ENCODE peak calls at places on chromosomes 16 and 17, in seven cellular contexts. N is body of pancreas, G is esophagus squamous epithelium, Q is dorsolateral prefrontal cortex, Y is thoracic aorta, K is PC-9, P is SK-N-SH. F is an unnamed sample.

GRCh38 chr17:66839616-66840015 is 4.7 kb downstream of the CACNG5 start:
- DNase-seq in Y (no peak), K (no peak), Q (no peak), P (no peak), G (no peak), N (no peak), F (no peak)

GRCh38 chr17:82709676-82710498 is 6.6 kb upstream of the FN3KRP start:
- DNase-seq in Q (no peak), G (no peak), K (no peak), P (no peak), N (no peak), Y (no peak), F (no peak)

GRCh38 chr16:88591577-88592021 is 21.4 kb downstream of the ZC3H18 start:
- DNase-seq in G (peak; percentile 27), Q (no peak), K (no peak), Y (no peak), P (no peak), N (no peak), F (no peak)

GRCh38 chr16:30658731-30659506 is 688 bp downstream of the FBRS start:
- DNase-seq in Q (peak; percentile 94), P (peak; percentile 87), N (peak; percentile 75), G (peak; percentile 93), K (no peak), Y (peak; percentile 85), F (peak; percentile 80)

GRCh38 chr16:4420703-4421102 is 4.3 kb upstream of the CORO7 start:
- DNase-seq in Y (no peak), N (no peak), Q (no peak), P (no peak), K (no peak), G (no peak), F (no peak)

GRCh38 chr17:1762906-1763829 is 1.3 kb downstream of the SERPINF1 start:
- DNase-seq in K (no peak), Y (no peak), P (peak; percentile 92), N (no peak), Q (no peak), G (no peak), F (peak; percentile 76)

GRCh38 chr16:84600343-84601229 is 17.3 kb downstream of the COTL1 start:
- DNase-seq in P (no peak), Q (no peak), N (no peak), G (no peak), Y (no peak), K (no peak), F (no peak)

GRCh38 chr16:31105677-31106213 is 2.4 kb upstream of the BCKDK start:
- DNase-seq in P (peak; percentile 96), Q (peak; percentile 86), K (peak; percentile 93), G (no peak), N (peak; percentile 92), Y (peak; percentile 53), F (peak; percentile 93)

GRCh38 chr16:80739523-80739922 is 64.9 kb downstream of the CDYL2 start:
- DNase-seq in Q (peak; percentile 47), G (no peak), K (no peak), N (no peak), Y (no peak), P (no peak), F (no peak)

GRCh38 chr17:74351552-74352210 is 10.0 kb downstream of the BTBD17 start:
- DNase-seq in G (no peak), Y (no peak), Q (no peak), N (no peak), P (peak; percentile 85), K (no peak), F (peak; percentile 37)

GRCh38 chr16:35391328-35391727 is 1931.9 kb downstream of the TP53TG3F start:
- DNase-seq in Q (peak; percentile 53), Y (no peak), G (no peak), K (peak; percentile 57), N (peak; percentile 57), P (peak; percentile 33), F (peak; percentile 58)

GRCh38 chr17:68428498-68429172 is 28.7 kb downstream of the WIPI1 start:
- DNase-seq in Y (no peak), G (no peak), N (no peak), P (no peak), Q (no peak), K (no peak), F (no peak)

GRCh38 chr17:44898768-44899073 is 524 bp downstream of the EFTUD2 start:
- DNase-seq in Q (no peak), Y (no peak), K (no peak), G (no peak), P (no peak), N (no peak), F (no peak)

GRCh38 chr17:67238976-67239375 is 6.0 kb downstream of the HELZ start:
- DNase-seq in N (no peak), P (no peak), G (no peak), Q (no peak), K (no peak), Y (no peak), F (no peak)

GRCh38 chr16:12587646-12588277 is 215.9 kb downstream of the CPPED1 start:
- DNase-seq in G (no peak), K (no peak), Q (no peak), Y (no peak), N (no peak), P (no peak), F (no peak)

GRCh38 chr16:81558444-81559175 is 114.0 kb downstream of the CMIP start:
- DNase-seq in K (peak; percentile 88), Y (no peak), G (no peak), Q (no peak), P (no peak), N (peak; percentile 91), F (no peak)

GRCh38 chr17:77365584-77366186 is 224.9 kb downstream of the SEC14L1 start:
- DNase-seq in N (peak; percentile 58), K (peak; percentile 53), G (no peak), Y (peak; percentile 67), Q (peak; percentile 25), P (peak; percentile 48), F (peak; percentile 78)

GRCh38 chr16:78045865-78046581 is 23.7 kb downstream of the CLEC3A start:
- DNase-seq in Y (no peak), K (peak; percentile 17), P (peak; percentile 16), G (no peak), Q (peak; percentile 38), N (peak; percentile 71), F (no peak)

GRCh38 chr17:49977463-49978389 is 8.7 kb downstream of the DLX4 start:
- DNase-seq in Y (no peak), G (no peak), K (no peak), P (no peak), Q (no peak), N (no peak), F (no peak)
- TF ChIP-seq CTCF in Y (no peak), G (no peak), K (no peak), P (no peak), Q (no peak), N (no peak), F (no peak)

GRCh38 chr17:19392303-19392702 is 5.3 kb upstream of the MFAP4 start:
- DNase-seq in Y (no peak), K (no peak), Q (no peak), P (no peak), N (no peak), G (no peak), F (no peak)

GRCh38 chr17:19401321-19402010 is 9.6 kb upstream of the RNF112 start:
- DNase-seq in N (no peak), G (no peak), Y (no peak), K (no peak), P (no peak), Q (no peak), F (no peak)

GRCh38 chr17:19398301-19399181 is 11.6 kb upstream of the MFAP4 start:
- DNase-seq in Y (peak; percentile 70), G (no peak), K (peak; percentile 71), Q (peak; percentile 9), P (peak; percentile 57), N (no peak), F (no peak)

GRCh38 chr17:19399750-19400450 is 11.1 kb upstream of the RNF112 start:
- DNase-seq in K (no peak), P (no peak), Y (no peak), N (no peak), G (no peak), Q (no peak), F (no peak)

GRCh38 chr17:19397556-19398041 is 10.6 kb upstream of the MFAP4 start:
- DNase-seq in P (no peak), Q (no peak), N (no peak), Y (no peak), G (no peak), K (peak; percentile 41), F (no peak)
- TF ChIP-seq CTCF in P (no peak), Q (no peak), N (no peak), Y (no peak), G (peak; percentile 61), K (no peak), F (no peak)

GRCh38 chr17:71237903-71238538 is 882.8 kb upstream of the SOX9 start:
- DNase-seq in Q (no peak), K (no peak), P (peak; percentile 12), N (no peak), Y (no peak), G (no peak), F (no peak)
- TF ChIP-seq CTCF in Q (peak; percentile 67), K (peak; percentile 50), P (peak; percentile 64), N (no peak), Y (no peak), G (peak; percentile 56), F (peak; percentile 43)

GRCh38 chr17:38729368-38729885 is 714 bp upstream of the CISD3 start:
- DNase-seq in N (no peak), P (no peak), Y (no peak), K (no peak), G (no peak), Q (no peak), F (no peak)

GRCh38 chr17:38730526-38731379 is 612 bp downstream of the CISD3 start:
- DNase-seq in N (peak; percentile 92), P (peak; percentile 80), Y (peak; percentile 47), Q (peak; percentile 61), G (no peak), K (peak; percentile 74), F (peak; percentile 89)

GRCh38 chr17:38728290-38728831 is 1.8 kb upstream of the CISD3 start:
- DNase-seq in P (no peak), Y (no peak), N (no peak), Q (no peak), G (no peak), K (no peak), F (no peak)

GRCh38 chr17:38731526-38732294 is 1.6 kb downstream of the CISD3 start:
- DNase-seq in Y (no peak), G (no peak), P (no peak), K (no peak), Q (no peak), N (no peak), F (no peak)

DNA sequence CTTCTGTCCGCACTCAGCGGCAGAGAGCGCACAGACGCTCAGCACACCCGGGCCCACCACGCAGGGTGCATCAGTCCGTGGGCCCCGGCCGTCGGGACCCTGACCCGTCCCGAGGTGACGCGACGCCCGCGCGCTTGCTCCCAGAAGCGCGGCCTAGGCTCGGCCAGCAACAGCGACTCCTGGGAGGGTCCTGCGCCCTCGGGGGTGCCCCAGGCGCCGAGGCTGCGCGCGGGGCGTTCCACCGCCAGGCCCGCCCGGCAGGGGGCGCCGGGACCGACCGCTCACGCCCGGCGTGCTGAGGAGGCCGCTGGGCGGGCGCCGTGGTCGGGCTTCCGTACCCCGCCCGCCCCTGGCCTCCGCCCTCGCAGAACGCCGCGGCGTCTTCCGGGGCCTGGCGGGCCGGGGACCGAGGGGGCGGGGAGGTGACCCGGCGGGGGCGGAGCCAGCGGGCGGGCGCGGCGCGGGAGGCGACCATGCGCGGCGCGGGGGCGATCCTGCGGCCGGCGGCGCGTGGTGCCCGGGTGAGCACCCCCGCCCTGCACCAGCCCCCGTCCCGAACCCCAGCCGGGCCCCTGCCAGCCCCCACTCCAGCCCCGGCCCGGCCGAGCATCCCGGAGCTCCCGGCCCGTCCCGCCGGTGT is at the start of gene CISD3:
- DNase-seq in G (no peak), K (peak; percentile 85), Q (no peak), P (peak; percentile 95), N (peak; percentile 88), Y (no peak), F (peak; percentile 93)
- TF ChIP-seq CTCF in G (peak; percentile 98), K (peak; percentile 61), Q (peak; percentile 90), P (peak; percentile 54), N (peak; percentile 41), Y (peak; percentile 66), F (peak; percentile 21)